ENCODE peak calls at places on chromosomes 4 and X, in eight cellular contexts. O, H, S, Q, Y, G, V and F are unnamed samples.

GRCh38 chrX:120145295-120145925 is 13.0 kb upstream of the RHOXF2 start:
- DNase-seq in O (no peak), H (no peak), S (no peak), Q (no peak), Y (no peak), G (no peak), V (no peak), F (no peak)

GRCh38 chr4:160864253-160864652 is 1299.5 kb downstream of the FSTL5 start:
- DNase-seq in O (no peak), H (no peak), S (no peak), Q (no peak), Y (no peak), G (no peak), V (no peak), F (no peak)

GRCh38 chrX:68647156-68647957 is at the start of gene STARD8:
- DNase-seq in O (peak; percentile 86), H (peak; percentile 12), S (peak; percentile 46), Q (peak; percentile 24), Y (peak; percentile 68), G (no peak), V (peak; percentile 34), F (no peak)

GRCh38 chr4:37453361-37454262 is 209.1 kb downstream of the NWD2 start:
- DNase-seq in O (peak; percentile 90), H (peak; percentile 19), S (peak; percentile 19), Q (peak; percentile 42), Y (no peak), G (no peak), V (peak; percentile 28), F (no peak)

GRCh38 chrX:72540318-72540717 is 32.3 kb downstream of the HDAC8 start:
- DNase-seq in O (no peak), H (no peak), S (peak; percentile 26), Q (no peak), Y (no peak), G (peak; percentile 7), V (no peak), F (no peak)

GRCh38 chr4:39044947-39045734 is 12.9 kb upstream of the TMEM156 start:
- DNase-seq in O (peak; percentile 78), H (no peak), S (peak; percentile 56), Q (peak; percentile 29), Y (no peak), G (peak; percentile 63), V (peak; percentile 18), F (no peak)

GRCh38 chr4:85783483-85783882 is 308.5 kb downstream of the ARHGAP24 start:
- DNase-seq in O (no peak), H (no peak), S (peak; percentile 96), Q (no peak), Y (no peak), G (peak; percentile 27), V (peak; percentile 16), F (no peak)

GRCh38 chr4:78776031-78776728 is at the start of gene BMP2K:
- DNase-seq in O (peak; percentile 95), H (peak; percentile 65), S (peak; percentile 78), Q (peak; percentile 86), Y (peak; percentile 77), G (peak; percentile 88), V (peak; percentile 68), F (peak; percentile 86)

GRCh38 chr4:37073226-37073840 is 171.2 kb upstream of the NWD2 start:
- DNase-seq in O (no peak), H (no peak), S (no peak), Q (no peak), Y (no peak), G (no peak), V (no peak), F (no peak)

GRCh38 chrX:41599507-41599906 is 89.3 kb upstream of the GPR34 start:
- DNase-seq in O (no peak), H (no peak), S (no peak), Q (no peak), Y (no peak), G (no peak), V (no peak), F (no peak)

GRCh38 chrX:12567857-12568256 is 223.4 kb upstream of the PRPS2 start:
- DNase-seq in O (no peak), H (no peak), S (no peak), Q (no peak), Y (no peak), G (peak; percentile 29), V (no peak), F (no peak)

DNA sequence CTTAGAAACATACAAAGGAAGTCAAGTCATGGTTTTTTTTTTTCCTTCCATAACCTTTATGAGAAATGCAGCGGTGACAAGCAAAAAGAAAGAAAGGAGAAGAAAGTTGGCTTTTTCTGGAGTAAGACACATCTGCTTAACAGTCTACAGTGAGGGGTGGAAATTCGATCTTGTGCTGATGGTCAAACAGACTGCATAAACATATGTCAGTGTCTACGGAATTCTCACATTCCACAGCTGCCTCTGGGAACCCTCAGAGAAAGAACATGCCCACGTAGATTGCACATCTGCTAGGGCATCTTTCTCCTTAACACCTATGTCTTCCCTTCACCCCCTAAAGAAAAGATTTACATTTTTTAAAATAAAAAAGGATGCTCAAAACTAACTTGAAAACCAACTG is 54.5 kb downstream of the PROM1 start:
- DNase-seq in O (no peak), H (no peak), S (peak; percentile 54), Q (no peak), Y (no peak), G (no peak), V (no peak), F (no peak)
- H3K4me3 ChIP-seq in O (peak overlapping the region; percentile 27), H (no peak overlapping the region), S (no peak overlapping the region), Q (no peak overlapping the region), Y (no peak overlapping the region), G (no peak overlapping the region), V (no peak overlapping the region), F (no peak overlapping the region)

GRCh38 chr4:113437124-113437523 is 324.4 kb downstream of the CAMK2D start:
- DNase-seq in O (no peak), H (no peak), S (peak; percentile 71), Q (no peak), Y (no peak), G (no peak), V (no peak), F (no peak)

GRCh38 chr4:113433536-113434246 is 327.8 kb downstream of the CAMK2D start:
- DNase-seq in O (no peak), H (no peak), S (no peak), Q (no peak), Y (no peak), G (no peak), V (no peak), F (no peak)

GRCh38 chr4:113434247-113434587 is 327.3 kb downstream of the CAMK2D start:
- DNase-seq in O (no peak), H (no peak), S (peak; percentile 41), Q (no peak), Y (no peak), G (no peak), V (no peak), F (no peak)

GRCh38 chr4:113436360-113436759 is 325.2 kb downstream of the CAMK2D start:
- DNase-seq in O (no peak), H (peak; percentile 49), S (peak; percentile 79), Q (no peak), Y (no peak), G (peak; percentile 42), V (peak; percentile 48), F (no peak)

GRCh38 chr4:113435893-113436292 is 325.6 kb downstream of the CAMK2D start:
- DNase-seq in O (peak; percentile 71), H (peak; percentile 70), S (peak; percentile 87), Q (peak; percentile 24), Y (peak; percentile 48), G (no peak), V (peak; percentile 96), F (peak; percentile 75)
- H3K4me1 ChIP-seq in O (no peaks in the 10 kb centered on the region), H (no peaks in the 10 kb centered on the region), S (no peaks in the 10 kb centered on the region), Q (peaks cover 25% of the 10 kb centered on the region), Y (peaks cover 32% of the 10 kb centered on the region), G (peaks cover 9% of the 10 kb centered on the region), V (peaks cover 25% of the 10 kb centered on the region), F (peaks cover 31% of the 10 kb centered on the region)

DNA sequence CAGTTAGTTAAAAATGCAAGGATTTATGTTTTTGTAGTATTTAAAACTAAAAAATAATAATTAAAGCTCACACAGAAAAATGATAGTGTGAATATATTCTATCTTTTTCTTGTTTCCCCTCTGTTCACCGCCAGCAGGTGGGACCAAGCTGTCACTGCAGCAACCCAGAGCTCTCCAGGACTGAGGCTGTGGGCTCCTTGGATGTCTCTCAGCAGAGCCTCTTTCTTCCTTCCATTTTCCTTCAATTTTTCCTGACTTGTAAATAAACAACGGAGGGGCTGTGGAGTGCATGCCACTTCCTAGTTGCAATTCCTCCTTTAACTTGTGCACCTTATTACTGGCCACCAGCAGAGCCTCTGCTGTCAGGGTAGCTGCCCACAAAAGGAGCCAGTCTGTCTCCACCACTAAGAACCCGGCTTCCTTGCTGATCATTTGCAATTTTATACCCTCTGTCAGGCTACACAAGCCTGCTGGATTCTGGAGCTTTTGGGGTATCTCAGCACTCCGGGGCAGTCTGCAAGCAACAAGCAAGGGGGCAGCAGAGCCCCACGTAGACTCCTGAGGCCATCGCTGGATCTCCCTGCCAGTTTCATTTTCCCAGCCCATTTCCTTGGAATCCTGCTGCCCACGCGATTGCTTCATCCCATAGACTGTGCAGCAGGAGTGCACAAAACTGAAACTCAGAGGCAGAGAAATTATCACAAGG is 1467.4 kb downstream of the C4orf33 start:
- DNase-seq in O (peak; percentile 88), H (peak; percentile 41), S (peak; percentile 78), Q (peak; percentile 20), Y (no peak), G (no peak), V (peak; percentile 44), F (no peak)
- H3K4me3 ChIP-seq in O (no peak overlapping the region), H (peak overlapping the region; percentile 17), S (no peak overlapping the region), Q (peak overlapping the region; percentile 39), Y (peak overlapping the region; percentile 17), G (no peak overlapping the region), V (peak overlapping the region; percentile 36), F (peak overlapping the region; percentile 22)

GRCh38 chr4:73603307-73603710 is 16.9 kb downstream of the RASSF6 start:
- DNase-seq in O (no peak), H (no peak), S (peak; percentile 85), Q (no peak), Y (no peak), G (no peak), V (peak; percentile 25), F (no peak)

GRCh38 chr4:73606465-73606974 is 13.7 kb downstream of the RASSF6 start:
- DNase-seq in O (no peak), H (no peak), S (no peak), Q (no peak), Y (no peak), G (peak; percentile 92), V (peak; percentile 26), F (no peak)

GRCh38 chr4:73607375-73608026 is 12.7 kb downstream of the RASSF6 start:
- DNase-seq in O (no peak), H (no peak), S (no peak), Q (no peak), Y (no peak), G (peak; percentile 72), V (peak; percentile 26), F (no peak)

GRCh38 chr4:73600917-73601316 is 19.3 kb downstream of the RASSF6 start:
- DNase-seq in O (no peak), H (no peak), S (peak; percentile 52), Q (no peak), Y (no peak), G (no peak), V (no peak), F (no peak)

DNA sequence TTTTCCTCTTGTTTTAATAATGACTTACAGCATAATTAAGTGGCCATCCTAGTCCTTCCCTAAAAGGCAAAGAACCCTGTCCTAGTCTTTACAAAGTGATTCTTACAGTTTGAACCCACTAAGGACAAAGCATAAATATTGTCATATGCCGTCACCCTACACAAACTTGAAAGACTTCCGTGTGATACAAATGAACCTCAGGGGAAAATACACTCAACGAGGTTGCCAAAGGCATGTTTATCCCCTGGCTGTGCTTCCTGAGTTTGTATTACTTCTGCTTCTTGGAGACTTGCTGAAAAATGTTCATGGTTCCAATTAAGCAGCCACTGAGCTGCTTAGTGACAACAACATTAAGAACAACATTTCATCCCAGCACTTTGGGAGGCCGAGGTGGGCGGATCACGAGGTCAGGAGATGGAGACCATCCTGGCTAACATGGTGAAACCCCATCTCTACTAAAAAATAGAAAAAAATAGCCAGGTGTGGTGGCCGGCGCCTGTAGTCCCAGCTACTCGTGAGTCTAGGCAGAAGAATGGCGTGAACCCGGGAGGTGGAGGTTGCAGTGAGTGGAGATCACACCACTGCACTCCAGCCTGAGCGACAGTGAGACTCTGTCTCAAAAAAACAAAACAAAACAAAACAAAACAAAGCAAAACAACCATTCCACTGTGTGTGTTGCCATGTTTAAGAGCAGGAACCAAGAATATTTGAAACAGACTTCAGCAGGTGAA is 16.2 kb downstream of the RASSF6 start:
- DNase-seq in O (no peak), H (no peak), S (peak; percentile 69), Q (no peak), Y (no peak), G (no peak), V (no peak), F (no peak)
- H3K4me1 ChIP-seq in O (peaks cover 5% of the 10 kb centered on the region), H (no peaks in the 10 kb centered on the region), S (peaks cover 7% of the 10 kb centered on the region), Q (no peaks in the 10 kb centered on the region), Y (peaks cover 20% of the 10 kb centered on the region), G (peaks cover 92% of the 10 kb centered on the region), V (peaks cover 35% of the 10 kb centered on the region), F (peaks cover under 1% of the 10 kb centered on the region)